ENCODE peak calls at places on chromosomes 13 and 19, in five cellular contexts. X is SJCRH30, Q is tibial nerve, C is AG04450, M is GM23338. T is an unnamed sample.

GRCh38 chr19:9741476-9742171 is 26.9 kb downstream of the ZNF846 start:
- DNase-seq in X (no peak), Q (no peak), C (no peak), M (no peak), T (no peak)

GRCh38 chr13:26719356-26719945 is 41.1 kb downstream of the GPR12 start:
- DNase-seq in X (no peak), Q (no peak), C (no peak), M (peak), T (no peak)

GRCh38 chr19:53196777-53197396 is 3.7 kb upstream of the ZNF665 start:
- DNase-seq in X (peak), Q (peak), C (peak), M (peak), T (peak)

GRCh38 chr13:102847272-102848234 is 1.7 kb downstream of the ERCC5 start:
- DNase-seq in X (no peak), Q (no peak), C (no peak), M (peak), T (no peak)

GRCh38 chr13:40148103-40148502 is 492.6 kb downstream of the COG6 start:
- DNase-seq in X (no peak), Q (no peak), C (no peak), M (no peak), T (no peak)

GRCh38 chr13:43079392-43079931 is 56.1 kb downstream of the DNAJC15 start:
- DNase-seq in X (no peak), Q (no peak), C (no peak), M (no peak), T (no peak)

GRCh38 chr13:51287758-51288157 is 51.7 kb upstream of the SERPINE3 start:
- DNase-seq in X (no peak), Q (no peak), C (no peak), M (no peak), T (no peak)

GRCh38 chr13:50969691-50970090 is 60.1 kb downstream of the RNASEH2B start:
- DNase-seq in X (no peak), Q (no peak), C (no peak), M (peak), T (no peak)

GRCh38 chr13:67402546-67402945 is 172.4 kb upstream of the PCDH9 start:
- DNase-seq in X (no peak), Q (no peak), C (no peak), M (no peak), T (no peak)

GRCh38 chr19:23437901-23438300 is 42.6 kb upstream of the ZNF91 start:
- DNase-seq in X (no peak), Q (no peak), C (no peak), M (peak), T (no peak)

GRCh38 chr19:40907968-40908735 is 26.1 kb upstream of the CYP2A7 start:
- DNase-seq in X (no peak), Q (no peak), C (no peak), M (peak), T (peak)

GRCh38 chr13:38180100-38180499 is 169.6 kb upstream of the UFM1 start:
- DNase-seq in X (no peak), Q (no peak), C (no peak), M (no peak), T (no peak)

GRCh38 chr13:51966186-51966585 is 45.1 kb downstream of the ATP7B start:
- DNase-seq in X (no peak), Q (no peak), C (no peak), M (no peak), T (no peak)

GRCh38 chr13:80305737-80306136 is 35.2 kb downstream of the SPRY2 start:
- DNase-seq in X (no peak), Q (no peak), C (no peak), M (no peak), T (no peak)

GRCh38 chr13:80309926-80310325 is 31.0 kb downstream of the SPRY2 start:
- DNase-seq in X (no peak), Q (no peak), C (no peak), M (no peak), T (no peak)

GRCh38 chr13:80303225-80303811 is 37.6 kb downstream of the SPRY2 start:
- DNase-seq in X (no peak), Q (no peak), C (no peak), M (no peak), T (no peak)

GRCh38 chr13:80306573-80306972 is 34.4 kb downstream of the SPRY2 start:
- DNase-seq in X (no peak), Q (no peak), C (no peak), M (no peak), T (no peak)

DNA sequence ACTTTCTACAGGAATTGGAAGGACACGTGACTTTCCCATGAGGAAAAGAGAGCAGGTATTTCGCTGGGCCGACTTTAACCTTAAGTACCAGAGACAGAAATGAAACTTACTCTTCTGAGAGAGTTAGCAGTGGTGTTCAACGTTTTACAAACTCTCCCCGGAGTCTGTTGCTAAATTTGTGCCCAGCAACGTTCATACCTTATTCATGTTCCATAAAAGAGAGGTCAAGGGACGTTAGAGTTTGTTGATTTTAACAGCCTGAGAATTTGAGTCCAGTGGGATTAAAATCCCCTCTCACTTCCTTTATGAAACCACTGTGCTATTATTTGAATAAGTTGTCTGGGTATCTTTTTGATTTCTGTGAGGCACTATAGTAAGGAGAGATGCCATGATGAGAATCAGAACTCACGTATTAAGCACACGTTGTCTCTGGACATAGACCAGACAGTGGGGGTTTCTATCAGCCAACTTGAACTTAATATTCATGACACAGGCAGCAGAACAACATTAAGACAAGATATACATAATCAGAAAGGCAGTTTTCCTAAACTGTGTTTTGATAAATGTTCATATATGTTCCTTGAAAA is 33.4 kb downstream of the SPRY2 start:
- DNase-seq in X (no peak), Q (no peak), C (no peak), M (no peak), T (no peak)
- H3K4me3 ChIP-seq in X (no peak), Q (no peak), C (no peak), M (no peak), T (no peak)

GRCh38 chr13:21081926-21082325 is 20.5 kb upstream of the LATS2 start:
- DNase-seq in X (no peak), Q (no peak), C (no peak), M (no peak), T (no peak)

GRCh38 chr13:21079206-21079605 is 17.8 kb upstream of the LATS2 start:
- DNase-seq in X (no peak), Q (no peak), C (no peak), M (no peak), T (no peak)

GRCh38 chr13:21077360-21078353 is 16.3 kb upstream of the LATS2 start:
- DNase-seq in X (no peak), Q (no peak), C (no peak), M (no peak), T (no peak)

GRCh38 chr13:21078501-21078900 is 17.1 kb upstream of the LATS2 start:
- DNase-seq in X (no peak), Q (no peak), C (no peak), M (no peak), T (no peak)

GRCh38 chr13:21079761-21080730 is 18.7 kb upstream of the LATS2 start:
- DNase-seq in X (no peak), Q (no peak), C (peak), M (no peak), T (no peak)
- H3K4me3 ChIP-seq in X (peak), Q (peak), C (peak), M (no peak), T (peak)

DNA sequence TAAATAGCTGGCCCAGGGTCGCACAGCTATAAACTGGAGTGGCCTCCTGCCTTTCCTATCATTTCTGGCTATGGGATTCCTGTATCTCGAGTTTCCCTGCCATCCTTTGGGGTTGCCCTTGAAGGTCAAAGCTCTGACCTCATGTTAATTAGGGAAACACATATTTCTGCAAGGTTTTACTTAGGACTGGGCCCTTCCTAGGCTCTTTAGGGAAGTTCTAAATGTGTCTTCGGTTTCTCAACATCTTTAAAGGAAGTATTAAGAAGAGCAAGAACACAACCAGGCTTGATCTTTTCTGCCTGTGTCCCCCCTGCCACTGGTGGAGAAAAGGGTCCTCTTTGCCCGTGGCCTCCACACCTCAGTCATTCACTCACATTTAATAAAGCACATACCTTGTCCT is 10.8 kb downstream of the LCP1 start:
- DNase-seq in X (no peak), Q (no peak), C (no peak), M (no peak), T (no peak)
- H3K4me3 ChIP-seq in X (no peak), Q (no peak), C (no peak), M (no peak), T (no peak)

DNA sequence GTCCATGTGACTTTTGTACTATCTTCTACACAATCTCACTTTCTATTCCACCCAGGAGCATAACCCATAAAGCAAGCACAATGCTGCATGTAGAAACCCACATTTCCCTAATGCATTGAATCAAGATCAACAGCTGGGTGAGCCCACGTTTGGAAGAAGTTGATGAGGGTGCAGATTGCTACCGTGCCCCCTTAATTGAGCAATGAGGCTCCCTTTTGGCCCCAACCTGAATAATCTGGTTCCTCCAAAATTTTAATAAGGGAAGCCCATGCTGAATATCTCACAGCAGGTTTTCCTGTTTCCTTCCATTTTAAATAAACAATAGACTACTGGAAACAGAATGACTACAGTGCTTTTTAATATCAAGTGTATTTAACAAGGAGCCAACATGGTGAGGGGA is 403.6 kb upstream of the SGCG start:
- DNase-seq in X (no peak), Q (no peak), C (no peak), M (no peak), T (no peak)
- H3K4me3 ChIP-seq in X (no peak), Q (no peak), C (no peak), M (no peak), T (no peak)

DNA sequence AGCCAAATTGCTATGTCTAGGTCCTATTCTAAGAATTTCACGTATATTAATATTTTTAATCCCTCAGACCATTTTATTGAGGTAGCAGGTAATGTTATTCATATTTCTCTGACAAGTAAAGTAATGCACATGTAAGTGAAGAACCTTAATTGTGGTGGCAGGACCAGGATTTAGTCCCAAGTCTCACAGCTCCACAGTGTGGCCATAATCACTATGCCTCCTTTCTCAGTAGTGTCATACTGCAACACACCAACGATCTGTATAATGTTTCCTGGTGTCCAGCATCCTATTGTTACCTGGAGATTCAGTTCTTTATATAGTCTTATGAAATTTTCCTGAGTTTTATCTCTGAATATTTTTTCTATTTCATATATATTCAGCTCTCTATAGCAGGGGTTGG is 340.3 kb downstream of the OLFM4 start:
- DNase-seq in X (no peak), Q (no peak), C (no peak), M (peak), T (no peak)
- H3K4me3 ChIP-seq in X (no peak), Q (no peak), C (no peak), M (no peak), T (no peak)

DNA sequence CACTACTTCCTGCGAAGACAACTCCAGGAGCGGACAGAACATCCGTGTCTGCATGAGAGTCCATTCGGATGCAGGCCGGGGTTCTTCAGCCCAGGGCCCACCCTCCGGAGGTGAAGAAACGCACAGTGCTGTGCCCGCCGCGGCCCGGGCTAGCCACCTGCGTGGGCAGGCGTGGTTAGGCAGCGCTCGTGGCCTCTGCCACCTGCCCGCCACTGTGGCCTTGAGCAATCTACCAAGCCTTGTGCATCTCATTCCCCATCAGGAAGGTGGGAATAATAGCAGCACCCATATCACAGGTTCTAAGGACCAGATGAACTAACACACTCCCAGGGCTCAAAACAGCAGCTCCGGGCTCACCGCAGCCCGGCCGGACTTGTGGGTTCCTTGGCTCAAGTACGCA is 26.7 kb upstream of the PABPC3 start:
- DNase-seq in X (no peak), Q (no peak), C (no peak), M (no peak), T (no peak)
- H3K4me3 ChIP-seq in X (no peak), Q (no peak), C (no peak), M (no peak), T (no peak)

GRCh38 chr19:916645-917322 is 349 bp upstream of the KISS1R start:
- DNase-seq in X (peak), Q (no peak), C (no peak), M (peak), T (no peak)
- H3K4me3 ChIP-seq in X (peak), Q (peak), C (peak), M (peak), T (peak)

GRCh38 chr19:46637224-46637623 is 1.2 kb upstream of the GNG8 start:
- DNase-seq in X (no peak), Q (no peak), C (no peak), M (no peak), T (no peak)
- H3K4me3 ChIP-seq in X (no peak), Q (no peak), C (no peak), M (no peak), T (no peak)

DNA sequence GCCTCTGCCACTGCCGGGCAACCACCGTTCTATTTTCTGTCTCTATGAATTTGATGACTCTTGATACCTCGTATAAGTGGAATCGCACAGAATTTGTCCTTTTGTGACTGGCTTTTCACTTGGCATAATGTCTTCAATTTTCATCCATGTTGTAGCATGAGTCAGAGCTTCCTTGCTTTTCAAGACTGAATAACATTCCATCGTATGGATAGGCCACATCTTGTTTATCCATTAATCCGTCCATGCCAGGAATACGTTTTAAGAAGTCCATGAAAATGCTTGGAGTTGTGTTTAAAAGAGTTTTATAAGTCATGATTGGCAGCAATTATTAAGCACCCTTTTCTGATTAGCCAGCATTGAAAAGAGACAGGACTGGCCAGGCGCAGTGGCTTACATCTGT is 53.6 kb upstream of the CLDN10 start:
- DNase-seq in X (no peak), Q (no peak), C (no peak), M (no peak), T (no peak)
- H3K4me3 ChIP-seq in X (no peak), Q (no peak), C (no peak), M (no peak), T (no peak)

T was measured in upper lobe of right lung.